ENCODE peak calls at places on chromosomes 5 and 9, in six cellular contexts. D is Caki2; I is activated CD4-positive, alpha-beta T cell treated with anti-CD3 and anti-CD28 coated beads for 1 hour; B is PC-9; N is NB4; G is stimulated activated CD4-positive, alpha-beta T cell treated with anti-CD3 and anti-CD28 coated beads, Interleukin-4, amount 100 ng/mL, for 24 hours. Q is an unnamed sample.
A peak's percentile ranks its signal among the peaks of the same experiment; 100 is the strongest.

GRCh38 chr5:157747766-157748700 is 4.5 kb downstream of the LSM11 start:
- DNase-seq in D (no peak), I (no peak), B (no peak), N (no peak), G (no peak), Q (no peak)

GRCh38 chr9:137044502-137045177 is 1.3 kb downstream of the NPDC1 start:
- DNase-seq in D (peak; percentile 29), I (no peak), B (peak; percentile 61), N (no peak), G (no peak), Q (no peak)

GRCh38 chr9:23638837-23639426 is 187.1 kb downstream of the ELAVL2 start:
- DNase-seq in D (no peak), I (no peak), B (no peak), N (no peak), G (no peak), Q (no peak)

GRCh38 chr5:1400936-1401335 is 44.3 kb downstream of the SLC6A3 start:
- DNase-seq in D (no peak), I (no peak), B (no peak), N (no peak), G (no peak), Q (no peak)

GRCh38 chr5:135231289-135231688 is 167.7 kb downstream of the MACROH2A1 start:
- DNase-seq in D (no peak), I (no peak), B (no peak), N (no peak), G (no peak), Q (no peak)

GRCh38 chr5:145223582-145223981 is 611.6 kb downstream of the PRELID2 start:
- DNase-seq in D (no peak), I (no peak), B (no peak), N (no peak), G (no peak), Q (no peak)

GRCh38 chr5:75756191-75756590 is 39.0 kb upstream of the POC5 start:
- DNase-seq in D (no peak), I (no peak), B (no peak), N (no peak), G (no peak), Q (no peak)

GRCh38 chr5:42718591-42718990 is 38.0 kb upstream of the CCDC152 start:
- DNase-seq in D (no peak), I (no peak), B (no peak), N (peak; percentile 14), G (peak; percentile 9), Q (no peak)

GRCh38 chr9:132800038-132800648 is 77.9 kb downstream of the AK8 start:
- DNase-seq in D (peak; percentile 57), I (peak; percentile 49), B (peak; percentile 68), N (peak; percentile 68), G (peak; percentile 70), Q (peak; percentile 65)

GRCh38 chr5:33892419-33893151 is 795 bp upstream of the ADAMTS12 start:
- DNase-seq in D (no peak), I (no peak), B (peak; percentile 91), N (no peak), G (no peak), Q (no peak)

GRCh38 chr5:10533218-10533617 is 30.7 kb upstream of the ANKRD33B start:
- DNase-seq in D (no peak), I (no peak), B (no peak), N (no peak), G (no peak), Q (no peak)

GRCh38 chr5:154368041-154368800 is 77.6 kb upstream of the SAP30L start:
- DNase-seq in D (peak; percentile 79), I (no peak), B (peak; percentile 76), N (no peak), G (no peak), Q (no peak)

GRCh38 chr5:63960646-63961045 is 1.6 kb downstream of the HTR1A start:
- DNase-seq in D (no peak), I (no peak), B (no peak), N (no peak), G (no peak), Q (no peak)

GRCh38 chr5:138331449-138332368 is at the start of gene CDC25C:
- DNase-seq in D (peak; percentile 98), I (peak; percentile 92), B (peak; percentile 99), N (peak; percentile 99), G (peak; percentile 98), Q (peak; percentile 96)

GRCh38 chr9:79129865-79130480 is 441.8 kb upstream of the TLE4 start:
- DNase-seq in D (peak; percentile 16), I (no peak), B (peak; percentile 51), N (peak; percentile 42), G (no peak), Q (no peak)

GRCh38 chr5:69364414-69364813 is 4.9 kb downstream of the AK6 start:
- DNase-seq in D (no peak), I (no peak), B (no peak), N (peak; percentile 59), G (no peak), Q (no peak)

GRCh38 chr9:76810377-76810957 is 46.2 kb downstream of the PCA3 start:
- DNase-seq in D (peak; percentile 34), I (no peak), B (peak; percentile 31), N (peak; percentile 67), G (peak; percentile 7), Q (no peak)

GRCh38 chr5:133396724-133397123 is 215.6 kb downstream of the FSTL4 start:
- DNase-seq in D (no peak), I (no peak), B (no peak), N (no peak), G (no peak), Q (no peak)

Q was measured in stimulated activated effector memory CD8-positive, alpha-beta T cell treated with anti-CD3 and anti-CD28 coated beads, Interleukin-12 subunit alpha, Interleukin-12 subunit beta, amount 100 ng/mL, for 72 hours.